ENCODE peak calls at places on chromosomes 2 and 18, in ten cellular contexts. One of them, this sample, is unnamed.

GRCh38 chr2:65605427-65606058 is 173.1 kb upstream of the SPRED2 start:
- DNase-seq in AG04450: no peak
- DNase-seq in H1: peak; percentile 27
- DNase-seq in vagina: no peak
- DNase-seq in endodermal cell: peak; percentile 41
- DNase-seq in body of pancreas: no peak
- DNase-seq in hepatocyte: no peak
- DNase-seq in A549: no peak
- DNase-seq in cardiac muscle cell: no peak
- DNase-seq in upper lobe of right lung: no peak
- DNase-seq in this sample: no peak

GRCh38 chr2:205684871-205685313 is 2.6 kb downstream of the NRP2 start:
- DNase-seq in vagina: no peak
- DNase-seq in A549: peak; percentile 45
- DNase-seq in upper lobe of right lung: peak; percentile 73
- DNase-seq in AG04450: no peak
- DNase-seq in cardiac muscle cell: peak; percentile 41
- DNase-seq in body of pancreas: no peak
- DNase-seq in H1: no peak
- DNase-seq in hepatocyte: no peak
- DNase-seq in endodermal cell: no peak
- DNase-seq in this sample: no peak

GRCh38 chr18:24160086-24160485 is 21.2 kb downstream of the CABYR start:
- DNase-seq in A549: no peak
- DNase-seq in cardiac muscle cell: no peak
- DNase-seq in upper lobe of right lung: no peak
- DNase-seq in H1: no peak
- DNase-seq in hepatocyte: no peak
- DNase-seq in vagina: no peak
- DNase-seq in body of pancreas: no peak
- DNase-seq in AG04450: no peak
- DNase-seq in endodermal cell: no peak
- DNase-seq in this sample: no peak

GRCh38 chr18:35559867-35560266 is 21.7 kb upstream of the GALNT1 start:
- DNase-seq in hepatocyte: no peak
- DNase-seq in upper lobe of right lung: no peak
- DNase-seq in endodermal cell: no peak
- DNase-seq in cardiac muscle cell: no peak
- DNase-seq in A549: no peak
- DNase-seq in body of pancreas: no peak
- DNase-seq in vagina: no peak
- DNase-seq in AG04450: no peak
- DNase-seq in H1: no peak
- DNase-seq in this sample: no peak

GRCh38 chr2:229784791-229785190 is 70.4 kb upstream of the DNER start:
- DNase-seq in AG04450: no peak
- DNase-seq in H1: no peak
- DNase-seq in body of pancreas: no peak
- DNase-seq in endodermal cell: no peak
- DNase-seq in cardiac muscle cell: no peak
- DNase-seq in vagina: no peak
- DNase-seq in A549: no peak
- DNase-seq in upper lobe of right lung: no peak
- DNase-seq in hepatocyte: no peak
- DNase-seq in this sample: no peak

GRCh38 chr18:13165636-13166423 is 52.7 kb upstream of the LDLRAD4 start:
- DNase-seq in upper lobe of right lung: no peak
- DNase-seq in H1: no peak
- DNase-seq in cardiac muscle cell: no peak
- DNase-seq in body of pancreas: no peak
- DNase-seq in endodermal cell: peak; percentile 80
- DNase-seq in AG04450: no peak
- DNase-seq in A549: no peak
- DNase-seq in vagina: no peak
- DNase-seq in hepatocyte: no peak
- DNase-seq in this sample: no peak

GRCh38 chr2:172462393-172463381 is 35.3 kb downstream of the ITGA6 start:
- DNase-seq in endodermal cell: no peak
- DNase-seq in body of pancreas: no peak
- DNase-seq in A549: no peak
- DNase-seq in cardiac muscle cell: no peak
- DNase-seq in vagina: no peak
- DNase-seq in upper lobe of right lung: no peak
- DNase-seq in hepatocyte: no peak
- DNase-seq in AG04450: no peak
- DNase-seq in H1: no peak
- DNase-seq in this sample: no peak

GRCh38 chr2:63914311-63914710 is 72.6 kb downstream of the UGP2 start:
- DNase-seq in upper lobe of right lung: no peak
- DNase-seq in body of pancreas: no peak
- DNase-seq in AG04450: no peak
- DNase-seq in vagina: no peak
- DNase-seq in cardiac muscle cell: no peak
- DNase-seq in endodermal cell: no peak
- DNase-seq in hepatocyte: no peak
- DNase-seq in H1: no peak
- DNase-seq in A549: no peak
- DNase-seq in this sample: no peak

GRCh38 chr18:36095936-36096519 is 28.7 kb upstream of the RPRD1A start:
- DNase-seq in vagina: no peak
- DNase-seq in body of pancreas: no peak
- DNase-seq in hepatocyte: peak; percentile 68
- DNase-seq in H1: no peak
- DNase-seq in upper lobe of right lung: no peak
- DNase-seq in AG04450: peak; percentile 54
- DNase-seq in endodermal cell: no peak
- DNase-seq in cardiac muscle cell: peak; percentile 85
- DNase-seq in A549: peak; percentile 69
- DNase-seq in this sample: peak; percentile 44

GRCh38 chr2:97712693-97713295 is 582 bp upstream of the ZAP70 start:
- DNase-seq in upper lobe of right lung: peak; percentile 58
- DNase-seq in body of pancreas: peak; percentile 16
- DNase-seq in vagina: no peak
- DNase-seq in H1: no peak
- DNase-seq in AG04450: no peak
- DNase-seq in endodermal cell: peak; percentile 50
- DNase-seq in cardiac muscle cell: no peak
- DNase-seq in A549: no peak
- DNase-seq in hepatocyte: no peak
- DNase-seq in this sample: no peak

GRCh38 chr2:176139621-176140020 is 10.1 kb downstream of the HOXD8 start:
- DNase-seq in vagina: no peak
- DNase-seq in hepatocyte: no peak
- DNase-seq in A549: no peak
- DNase-seq in upper lobe of right lung: no peak
- DNase-seq in endodermal cell: peak; percentile 52
- DNase-seq in body of pancreas: no peak
- DNase-seq in AG04450: no peak
- DNase-seq in cardiac muscle cell: no peak
- DNase-seq in H1: no peak
- DNase-seq in this sample: no peak
- H3K4me3 ChIP-seq in vagina: peak overlapping the region; percentile 42
- H3K4me3 ChIP-seq in hepatocyte: no peak overlapping the region
- H3K4me3 ChIP-seq in A549: no peak overlapping the region
- H3K4me3 ChIP-seq in upper lobe of right lung: peak overlapping the region; percentile 8
- H3K4me3 ChIP-seq in endodermal cell: no peak overlapping the region
- H3K4me3 ChIP-seq in body of pancreas: no peak overlapping the region
- H3K4me3 ChIP-seq in AG04450: no peak overlapping the region
- H3K4me3 ChIP-seq in cardiac muscle cell: no peak overlapping the region
- H3K4me3 ChIP-seq in H1: no peak overlapping the region
- H3K4me3 ChIP-seq in this sample: no peak overlapping the region

GRCh38 chr2:168156661-168157060 is 90.7 kb downstream of the STK39 start:
- DNase-seq in A549: peak; percentile 5
- DNase-seq in AG04450: no peak
- DNase-seq in cardiac muscle cell: peak; percentile 67
- DNase-seq in endodermal cell: no peak
- DNase-seq in vagina: no peak
- DNase-seq in body of pancreas: no peak
- DNase-seq in upper lobe of right lung: no peak
- DNase-seq in H1: no peak
- DNase-seq in hepatocyte: peak; percentile 27
- DNase-seq in this sample: peak; percentile 80

GRCh38 chr2:168157070-168157469 is 90.3 kb downstream of the STK39 start:
- DNase-seq in H1: no peak
- DNase-seq in A549: no peak
- DNase-seq in hepatocyte: no peak
- DNase-seq in AG04450: no peak
- DNase-seq in upper lobe of right lung: no peak
- DNase-seq in cardiac muscle cell: no peak
- DNase-seq in vagina: no peak
- DNase-seq in endodermal cell: no peak
- DNase-seq in body of pancreas: no peak
- DNase-seq in this sample: no peak

GRCh38 chr2:168159754-168160585 is 87.4 kb downstream of the STK39 start:
- DNase-seq in A549: no peak
- DNase-seq in H1: no peak
- DNase-seq in cardiac muscle cell: no peak
- DNase-seq in hepatocyte: no peak
- DNase-seq in endodermal cell: no peak
- DNase-seq in AG04450: no peak
- DNase-seq in vagina: no peak
- DNase-seq in upper lobe of right lung: no peak
- DNase-seq in body of pancreas: no peak
- DNase-seq in this sample: no peak

GRCh38 chr2:168157926-168158325 is 89.5 kb downstream of the STK39 start:
- DNase-seq in H1: no peak
- DNase-seq in A549: no peak
- DNase-seq in hepatocyte: no peak
- DNase-seq in vagina: no peak
- DNase-seq in upper lobe of right lung: no peak
- DNase-seq in cardiac muscle cell: peak; percentile 39
- DNase-seq in body of pancreas: no peak
- DNase-seq in endodermal cell: no peak
- DNase-seq in AG04450: no peak
- DNase-seq in this sample: no peak

DNA sequence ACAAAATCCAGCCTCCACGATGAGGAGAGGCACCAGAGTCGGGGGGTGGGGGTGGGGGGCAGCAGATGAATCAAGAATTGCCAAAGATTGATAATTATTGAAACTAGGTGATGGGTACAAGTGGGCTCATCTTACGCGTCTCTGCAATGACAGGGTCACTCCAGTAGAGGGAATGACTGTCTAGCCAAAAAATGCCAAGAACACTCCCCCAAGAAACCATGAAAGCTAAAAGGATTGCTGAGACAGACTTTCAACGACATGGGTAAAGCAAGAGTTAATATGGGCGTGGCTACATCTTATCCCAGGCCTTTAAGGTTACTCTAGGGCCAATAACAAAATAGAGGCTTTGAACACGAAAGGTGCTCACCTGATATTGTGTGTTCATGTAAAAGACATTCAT is 86.5 kb downstream of the STK39 start:
- DNase-seq in body of pancreas: no peak
- DNase-seq in vagina: no peak
- DNase-seq in upper lobe of right lung: no peak
- DNase-seq in H1: no peak
- DNase-seq in hepatocyte: no peak
- DNase-seq in cardiac muscle cell: no peak
- DNase-seq in A549: peak; percentile 54
- DNase-seq in AG04450: no peak
- DNase-seq in endodermal cell: peak; percentile 70
- DNase-seq in this sample: no peak
- TF ChIP-seq CTCF in body of pancreas: no peak
- TF ChIP-seq CTCF in vagina: no peak
- TF ChIP-seq CTCF in upper lobe of right lung: no peak
- TF ChIP-seq CTCF in H1: peak; percentile 62
- TF ChIP-seq CTCF in hepatocyte: no peak
- TF ChIP-seq CTCF in cardiac muscle cell: peak; percentile 7
- TF ChIP-seq CTCF in A549: peak; percentile 20
- TF ChIP-seq CTCF in AG04450: peak; percentile 30
- TF ChIP-seq CTCF in endodermal cell: peak; percentile 67
- TF ChIP-seq CTCF in this sample: peak; percentile 24

DNA sequence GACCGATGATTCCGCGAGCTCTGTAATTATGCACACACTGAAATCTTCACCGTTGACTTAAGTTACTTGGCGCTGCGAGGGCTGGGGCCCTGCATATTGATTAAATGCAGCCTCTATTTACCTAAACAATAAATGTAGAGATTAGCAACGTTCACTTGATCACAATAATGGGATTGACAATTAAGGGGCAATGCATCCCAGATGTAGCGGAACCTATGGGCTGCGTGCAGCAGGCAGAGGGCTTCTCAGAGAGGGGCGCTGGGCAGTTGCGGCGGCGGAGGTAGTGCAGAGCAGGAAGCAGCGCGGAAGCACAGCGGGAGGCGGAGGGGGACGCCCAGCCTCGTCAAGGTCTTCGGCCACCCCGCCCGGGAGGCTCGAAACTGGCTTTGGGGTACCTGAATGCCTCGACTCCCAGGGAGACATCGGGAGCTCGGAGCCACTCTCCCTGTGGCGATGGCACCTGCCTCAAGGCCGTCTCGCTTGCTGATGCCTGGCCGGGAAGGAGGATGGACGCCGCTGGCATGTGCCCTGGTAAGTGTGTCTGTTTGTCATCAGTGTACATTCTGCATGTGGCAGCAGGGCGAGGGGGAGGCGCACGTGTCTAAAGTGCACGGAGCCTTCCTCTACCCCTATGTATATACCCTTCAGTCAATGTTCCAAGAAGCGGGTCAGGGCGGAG is 7.7 kb upstream of the SP9 start:
- DNase-seq in vagina: no peak
- DNase-seq in AG04450: no peak
- DNase-seq in upper lobe of right lung: no peak
- DNase-seq in cardiac muscle cell: no peak
- DNase-seq in H1: peak; percentile 73
- DNase-seq in A549: no peak
- DNase-seq in endodermal cell: peak; percentile 76
- DNase-seq in body of pancreas: no peak
- DNase-seq in hepatocyte: no peak
- DNase-seq in this sample: no peak
- H3K4me3 ChIP-seq in vagina: peak overlapping the region; percentile 39
- H3K4me3 ChIP-seq in AG04450: peak overlapping the region; percentile 52
- H3K4me3 ChIP-seq in upper lobe of right lung: peak overlapping the region; percentile 41
- H3K4me3 ChIP-seq in cardiac muscle cell: peak overlapping the region; percentile 33
- H3K4me3 ChIP-seq in H1: peak overlapping the region; percentile 41
- H3K4me3 ChIP-seq in A549: peak overlapping the region; percentile 51
- H3K4me3 ChIP-seq in endodermal cell: peak overlapping the region; percentile 81
- H3K4me3 ChIP-seq in body of pancreas: no peak overlapping the region
- H3K4me3 ChIP-seq in hepatocyte: peak overlapping the region; percentile 81
- H3K4me3 ChIP-seq in this sample: peak overlapping the region; percentile 49

GRCh38 chr2:46913471-46914381 is 1.9 kb downstream of the MCFD2 start:
- DNase-seq in upper lobe of right lung: no peak
- DNase-seq in A549: peak; percentile 33
- DNase-seq in hepatocyte: peak; percentile 35
- DNase-seq in vagina: no peak
- DNase-seq in body of pancreas: peak; percentile 72
- DNase-seq in endodermal cell: peak; percentile 61
- DNase-seq in cardiac muscle cell: peak; percentile 58
- DNase-seq in AG04450: no peak
- DNase-seq in H1: no peak
- DNase-seq in this sample: no peak
- TF ChIP-seq CTCF in upper lobe of right lung: no peak
- TF ChIP-seq CTCF in A549: no peak
- TF ChIP-seq CTCF in hepatocyte: no peak
- TF ChIP-seq CTCF in vagina: no peak
- TF ChIP-seq CTCF in body of pancreas: no peak
- TF ChIP-seq CTCF in endodermal cell: no peak
- TF ChIP-seq CTCF in cardiac muscle cell: no peak
- TF ChIP-seq CTCF in AG04450: no peak
- TF ChIP-seq CTCF in H1: peak; percentile 22
- TF ChIP-seq CTCF in this sample: no peak

GRCh38 chr2:61398413-61398812 is 72.5 kb downstream of the USP34 start:
- DNase-seq in hepatocyte: no peak
- DNase-seq in body of pancreas: no peak
- DNase-seq in AG04450: no peak
- DNase-seq in H1: no peak
- DNase-seq in upper lobe of right lung: no peak
- DNase-seq in cardiac muscle cell: no peak
- DNase-seq in vagina: no peak
- DNase-seq in A549: no peak
- DNase-seq in endodermal cell: no peak
- DNase-seq in this sample: no peak
- H3K4me3 ChIP-seq in hepatocyte: no peak overlapping the region
- H3K4me3 ChIP-seq in body of pancreas: no peak overlapping the region
- H3K4me3 ChIP-seq in AG04450: no peak overlapping the region
- H3K4me3 ChIP-seq in H1: no peak overlapping the region
- H3K4me3 ChIP-seq in upper lobe of right lung: no peak overlapping the region
- H3K4me3 ChIP-seq in cardiac muscle cell: no peak overlapping the region
- H3K4me3 ChIP-seq in vagina: no peak overlapping the region
- H3K4me3 ChIP-seq in A549: no peak overlapping the region
- H3K4me3 ChIP-seq in endodermal cell: no peak overlapping the region
- H3K4me3 ChIP-seq in this sample: no peak overlapping the region